ENCODE peak calls at places on chromosomes 4 and X, in five cellular contexts. M, B, A, D and O are unnamed samples. For H3K4me1, the result is how much of the 10 kb centered on the place peaks cover.

GRCh38 chr4:172683016-172683415 is 485.6 kb upstream of the GALNT7 start:
- DNase-seq in M (no peak), B (no peak), A (no peak), D (peak), O (no peak)

GRCh38 chr4:57110635-57111546 is 706 bp upstream of the IGFBP7 start:
- DNase-seq in M (no peak), B (peak), A (no peak), D (peak), O (no peak)

GRCh38 chr4:113633467-113633866 is 128.1 kb downstream of the CAMK2D start:
- DNase-seq in M (no peak), B (no peak), A (no peak), D (no peak), O (no peak)

GRCh38 chr4:145739840-145740239 is 59.9 kb downstream of the C4orf51 start:
- DNase-seq in M (no peak), B (no peak), A (no peak), D (no peak), O (peak)

GRCh38 chr4:3747582-3747906 is 18.6 kb upstream of the ADRA2C start:
- DNase-seq in M (peak), B (no peak), A (no peak), D (no peak), O (no peak)

GRCh38 chr4:129978315-129978714 is 882.4 kb downstream of the C4orf33 start:
- DNase-seq in M (no peak), B (no peak), A (no peak), D (no peak), O (no peak)

GRCh38 chr4:10200869-10201268 is 84.3 kb upstream of the WDR1 start:
- DNase-seq in M (no peak), B (no peak), A (no peak), D (no peak), O (no peak)

GRCh38 chr4:793109-793861 is 32.6 kb downstream of the CPLX1 start:
- DNase-seq in M (no peak), B (no peak), A (no peak), D (no peak), O (no peak)

GRCh38 chrX:85159644-85160043 is 83.9 kb downstream of the SATL1 start:
- DNase-seq in M (no peak), B (no peak), A (no peak), D (no peak), O (no peak)

GRCh38 chr4:145679991-145680455 is at the start of gene C4orf51:
- DNase-seq in M (no peak), B (no peak), A (no peak), D (peak), O (no peak)

GRCh38 chr4:785332-786073 is 40.4 kb downstream of the CPLX1 start:
- DNase-seq in M (peak), B (no peak), A (no peak), D (no peak), O (no peak)

GRCh38 chr4:13657016-13657415 is 29.5 kb upstream of the BOD1L1 start:
- DNase-seq in M (no peak), B (no peak), A (no peak), D (no peak), O (no peak)

GRCh38 chr4:108360857-108361820 is 192.4 kb upstream of the LEF1 start:
- DNase-seq in M (peak), B (no peak), A (no peak), D (peak), O (no peak)

GRCh38 chrX:8748855-8749254 is 16.9 kb upstream of the ANOS1 start:
- DNase-seq in M (no peak), B (peak), A (no peak), D (peak), O (peak)

GRCh38 chrX:48461830-48462229 is 8.2 kb downstream of the SLC38A5 start:
- DNase-seq in M (no peak), B (no peak), A (no peak), D (peak), O (no peak)

GRCh38 chrX:87392369-87392768 is 125.2 kb upstream of the KLHL4 start:
- DNase-seq in M (no peak), B (no peak), A (no peak), D (no peak), O (no peak)

GRCh38 chr4:56460085-56460484 is 7.3 kb upstream of the SRP72 start:
- DNase-seq in M (no peak), B (no peak), A (no peak), D (no peak), O (no peak)

GRCh38 chr4:168811793-168812651 is 198.0 kb downstream of the CBR4 start:
- DNase-seq in M (no peak), B (no peak), A (no peak), D (peak), O (no peak)

DNA sequence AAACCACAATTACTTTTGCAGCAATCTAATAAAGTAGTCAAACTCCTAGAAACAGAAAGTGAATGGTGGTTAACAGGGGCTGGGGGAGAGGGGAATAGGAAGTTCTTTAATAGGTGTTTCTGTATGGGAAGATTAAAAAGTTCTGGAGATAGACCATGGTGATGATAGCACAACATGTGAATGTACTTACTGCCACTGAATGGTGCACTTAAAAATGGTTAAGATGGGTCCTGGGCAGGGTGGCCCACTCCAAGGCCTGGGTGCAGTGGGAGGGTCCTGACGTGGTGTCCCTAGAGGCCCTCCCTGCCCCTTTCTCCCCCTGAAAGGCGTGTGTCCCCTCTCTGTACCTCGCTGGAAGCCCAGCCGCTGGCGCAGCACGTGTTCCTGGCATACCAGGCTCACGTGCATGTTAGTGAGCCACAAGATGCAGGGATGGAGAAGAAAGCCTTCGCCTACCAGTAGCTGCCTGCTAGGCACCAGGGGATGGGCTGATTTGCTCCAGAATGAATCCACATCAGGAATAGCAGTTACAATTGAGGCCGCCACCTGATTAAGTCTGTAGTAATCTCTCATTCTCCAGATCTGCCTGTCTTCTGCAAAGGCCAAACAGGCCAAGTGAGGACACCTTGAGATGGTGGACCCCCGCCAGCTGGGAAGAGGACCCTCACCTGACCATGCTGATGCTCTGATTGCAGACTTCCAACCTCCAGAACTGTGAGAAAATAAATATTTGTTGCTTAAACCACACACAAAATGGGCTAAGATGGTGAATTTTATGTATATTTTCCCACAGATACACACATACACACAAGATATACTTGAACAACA is 67.5 kb downstream of the COQ2 start:
- DNase-seq in M (no peak), B (no peak), A (no peak), D (no peak), O (no peak)
- H3K4me1 ChIP-seq in M (under half), B (under half), A (half or more), D (under half), O (under half)

DNA sequence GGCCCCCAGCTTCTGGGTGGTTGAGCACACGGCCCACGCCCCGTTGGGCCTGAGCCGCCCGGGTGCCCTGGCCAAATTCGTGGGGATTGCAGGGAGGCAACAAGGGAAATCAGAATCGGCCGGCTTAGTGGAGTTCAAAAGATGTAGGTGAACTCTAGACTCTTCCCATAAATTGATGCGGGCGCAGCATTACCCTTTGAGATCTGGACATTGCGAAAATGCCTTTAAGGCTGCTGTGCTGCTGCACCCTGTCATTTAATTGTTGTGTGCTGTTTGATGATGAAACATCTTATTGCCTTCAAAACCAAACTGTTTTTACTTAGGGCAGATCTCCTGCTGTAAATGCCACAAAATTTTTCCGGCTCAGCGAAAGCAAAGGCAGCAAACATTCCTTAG is 409 bp upstream of the MPP1 start:
- DNase-seq in M (no peak), B (no peak), A (no peak), D (peak), O (no peak)
- TF ChIP-seq USF2 in M (no peak), B (no peak), A (no peak), D (no peak), O (no peak)

GRCh38 chr4:151022586-151022985 is 7.5 kb upstream of the LRBA start:
- DNase-seq in M (no peak), B (no peak), A (no peak), D (no peak), O (no peak)

GRCh38 chr4:151025759-151026158 is 10.7 kb upstream of the LRBA start:
- DNase-seq in M (no peak), B (no peak), A (no peak), D (no peak), O (no peak)

DNA sequence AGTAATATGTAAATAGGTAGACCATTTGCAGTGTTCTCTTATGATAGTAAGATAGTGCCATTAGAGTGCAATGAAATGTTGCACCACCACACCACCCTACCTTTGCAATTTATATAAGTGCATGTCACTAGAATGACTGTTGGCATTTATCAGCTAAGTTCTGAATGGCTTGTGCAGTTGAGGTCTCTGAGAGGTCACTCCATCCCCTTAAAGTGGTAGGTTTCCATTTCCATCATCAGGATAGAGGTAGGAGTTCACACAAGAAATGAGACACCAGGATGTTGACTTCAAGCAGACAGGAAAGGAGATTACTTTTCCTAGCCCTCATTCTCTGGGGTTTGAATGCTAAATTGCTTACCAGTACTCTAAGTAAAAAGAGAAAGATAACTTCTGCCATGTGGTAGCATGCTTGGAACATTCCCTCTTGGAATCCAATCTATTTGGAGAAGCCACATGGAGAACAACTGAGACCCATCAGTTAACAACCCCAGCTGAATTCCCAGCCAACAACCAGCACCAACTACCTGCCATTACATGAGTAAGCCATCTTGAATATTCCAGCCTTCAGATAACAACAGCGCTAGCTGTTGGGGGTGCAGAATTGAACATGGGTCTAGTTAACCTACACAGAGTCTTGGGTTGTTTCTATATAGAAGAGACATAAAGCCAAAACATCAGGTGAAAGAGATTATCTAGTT is 6.7 kb upstream of the LRBA start:
- DNase-seq in M (no peak), B (no peak), A (no peak), D (no peak), O (no peak)
- H3K4me1 ChIP-seq in M (under half), B (under half), A (under half), D (under half), O (under half)

GRCh38 chr4:85005865-85006377 is 39.4 kb upstream of the WDFY3 start:
- DNase-seq in M (no peak), B (no peak), A (no peak), D (peak), O (no peak)
- TF ChIP-seq USF2 in M (no peak), B (no peak), A (no peak), D (peak), O (no peak)

DNA sequence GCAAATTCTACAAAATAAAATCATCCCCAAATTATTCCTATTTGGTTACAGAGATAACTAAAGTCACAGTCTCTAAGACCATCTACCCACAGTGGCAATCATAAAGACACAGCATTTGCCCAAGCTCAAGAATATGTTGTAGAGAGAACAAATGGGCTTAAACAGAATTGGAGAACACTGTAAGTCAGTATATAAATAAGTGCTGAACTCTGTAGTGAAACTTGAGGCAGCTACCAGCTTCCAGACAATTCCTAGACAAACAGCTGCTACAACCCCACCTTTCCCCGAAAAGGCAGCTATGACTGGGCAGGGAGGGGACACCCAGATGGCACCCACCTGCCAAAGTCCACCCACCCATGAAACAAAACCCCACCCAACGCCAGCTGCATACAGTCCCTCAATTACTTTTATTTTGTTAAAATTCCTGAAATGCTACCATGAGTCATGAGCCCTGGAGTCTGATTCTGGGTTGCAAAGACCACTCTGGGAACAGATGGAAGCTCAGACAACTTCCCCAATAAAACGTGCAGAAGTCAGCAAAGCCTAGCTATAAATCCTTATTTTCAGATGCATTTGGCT is 24.4 kb downstream of the RELL1 start:
- DNase-seq in M (no peak), B (no peak), A (no peak), D (peak), O (no peak)
- H3K4me1 ChIP-seq in M (under half), B (under half), A (under half), D (under half), O (half or more)

DNA sequence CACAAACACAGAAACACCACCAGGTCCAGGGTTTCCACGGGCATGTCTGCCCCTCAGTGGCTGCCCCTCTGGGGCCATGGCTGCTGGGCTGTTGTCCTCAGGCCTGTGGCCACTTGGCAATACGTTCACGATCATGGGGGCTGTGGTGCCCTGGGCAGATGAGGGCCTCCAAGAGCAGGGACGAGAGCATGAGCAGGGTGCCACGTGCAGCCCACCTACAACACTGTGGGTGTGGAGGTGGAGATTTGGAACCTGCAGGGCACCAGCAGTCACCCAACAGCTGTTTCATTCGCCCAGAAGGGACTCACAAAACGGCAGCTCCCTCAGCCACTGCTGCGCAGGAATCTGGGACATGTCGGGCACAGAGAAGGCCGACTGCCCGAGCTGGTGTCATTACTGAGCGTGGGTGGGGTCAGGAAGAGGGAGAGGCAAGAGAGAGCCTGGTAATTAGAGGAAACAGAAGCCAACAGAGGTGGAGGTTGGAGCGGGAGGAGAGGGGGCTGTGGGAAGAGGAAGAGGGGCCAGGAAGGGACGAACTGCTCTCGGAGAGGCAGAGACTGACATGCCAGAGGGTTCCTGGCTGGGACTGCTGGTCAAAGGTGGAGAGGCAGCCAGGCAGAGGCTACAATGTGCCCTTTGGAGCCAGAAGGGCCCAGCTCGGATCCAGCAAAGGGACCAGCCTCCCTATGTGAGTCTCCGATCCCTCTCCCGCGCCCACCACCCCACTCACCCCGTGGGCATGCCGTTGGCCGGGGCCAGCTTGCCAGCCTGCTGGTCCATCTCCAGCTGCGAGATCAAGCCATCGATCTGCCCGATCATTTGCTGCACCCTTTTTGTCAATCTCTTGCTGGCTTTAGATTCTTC is 23.1 kb downstream of the FGFR3 start:
- DNase-seq in M (no peak), B (no peak), A (no peak), D (no peak), O (no peak)
- TF ChIP-seq USF2 in M (no peak), B (no peak), A (no peak), D (no peak), O (no peak)

DNA sequence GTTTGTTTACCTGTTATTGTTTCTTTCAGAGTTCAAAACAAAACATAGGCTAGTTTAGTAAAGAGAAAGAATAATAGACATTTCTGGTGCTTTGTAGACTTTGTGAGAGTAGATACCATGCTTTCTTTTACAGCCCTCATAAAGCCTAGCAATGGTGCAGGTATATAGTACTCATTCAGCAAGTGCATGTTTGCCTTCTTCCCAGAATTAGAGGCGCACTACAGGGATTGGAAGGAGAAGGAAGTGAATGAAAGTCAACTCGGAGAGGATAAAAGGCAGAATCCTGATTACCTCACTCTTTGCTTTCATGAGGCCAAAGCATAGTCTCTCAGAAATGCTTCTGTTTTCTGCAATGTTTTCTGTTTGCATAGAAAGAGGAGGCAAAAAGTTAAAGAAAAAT is 43.1 kb upstream of the FHDC1 start:
- DNase-seq in M (no peak), B (no peak), A (no peak), D (no peak), O (no peak)
- H3K4me1 ChIP-seq in M (under half), B (under half), A (under half), D (under half), O (under half)

GRCh38 chr4:31295081-31295480 is 574.9 kb downstream of the PCDH7 start:
- DNase-seq in M (no peak), B (no peak), A (no peak), D (no peak), O (no peak)
- TF ChIP-seq USF2 in M (no peak), B (no peak), A (no peak), D (no peak), O (no peak)

GRCh38 chr4:107220976-107221375 is 184.9 kb upstream of the DKK2 start:
- DNase-seq in M (no peak), B (no peak), A (no peak), D (no peak), O (no peak)
- H3K4me1 ChIP-seq in M (under half), B (under half), A (under half), D (under half), O (under half)

GRCh38 chr4:97367878-97368277 is 775.4 kb downstream of the STPG2 start:
- DNase-seq in M (no peak), B (no peak), A (no peak), D (no peak), O (no peak)
- TF ChIP-seq USF2 in M (no peak), B (no peak), A (no peak), D (no peak), O (no peak)